ENCODE peak calls at places on chromosomes 1 and 21, in six cellular contexts. M, U, O, Q, T and V are unnamed samples.

GRCh38 chr1:14778882-14779594 is 180.6 kb downstream of the KAZN start:
- DNase-seq in M (peak; percentile 36), O (peak; percentile 14), U (peak; percentile 56), T (peak; percentile 34), Q (peak; percentile 37), V (peak; percentile 38)

GRCh38 chr1:59198565-59198964 is 98.3 kb upstream of the FGGY start:
- DNase-seq in T (no peak), Q (no peak), M (no peak), O (no peak), U (no peak), V (peak; percentile 70)

GRCh38 chr1:110418729-110419128 is 11.2 kb upstream of the LAMTOR5 start:
- DNase-seq in M (no peak), O (no peak), T (no peak), U (no peak), Q (no peak), V (no peak)

GRCh38 chr1:184418955-184419733 is 32.3 kb downstream of the C1orf21 start:
- DNase-seq in M (no peak), O (no peak), U (no peak), T (no peak), Q (peak; percentile 43), V (peak; percentile 8)

GRCh38 chr1:204130178-204130577 is 21.7 kb downstream of the ETNK2 start:
- DNase-seq in Q (no peak), U (no peak), O (no peak), T (no peak), M (no peak), V (peak; percentile 28)

GRCh38 chr1:244050835-244051444 is at the start of gene ZBTB18:
- DNase-seq in M (no peak), U (no peak), O (no peak), Q (peak; percentile 83), T (no peak), V (peak; percentile 94)

GRCh38 chr1:171984850-171985485 is 143.7 kb downstream of the DNM3 start:
- DNase-seq in M (peak; percentile 57), U (peak; percentile 38), T (no peak), Q (peak; percentile 28), O (peak; percentile 32), V (peak; percentile 27)

GRCh38 chr1:205168291-205168690 is 43.2 kb downstream of the DSTYK start:
- DNase-seq in M (no peak), Q (no peak), T (no peak), O (no peak), U (no peak), V (peak; percentile 13)

GRCh38 chr21:17925900-17926299 is 106.7 kb upstream of the C21orf91 start:
- DNase-seq in T (no peak), M (peak; percentile 25), O (no peak), Q (peak; percentile 31), U (peak; percentile 21), V (peak; percentile 42)

GRCh38 chr1:214901718-214902117 is 180.8 kb upstream of the KCNK2 start:
- DNase-seq in T (no peak), U (no peak), Q (peak; percentile 81), O (peak; percentile 15), M (no peak), V (peak; percentile 18)

GRCh38 chr1:197675475-197676324 is 99.6 kb downstream of the DENND1B start:
- DNase-seq in T (no peak), O (peak; percentile 9), U (no peak), Q (peak; percentile 15), M (no peak), V (peak; percentile 7)

GRCh38 chr1:29970747-29971325 is 734.5 kb downstream of the PTPRU start:
- DNase-seq in T (no peak), Q (no peak), M (no peak), U (no peak), O (no peak), V (no peak)

GRCh38 chr1:224592636-224593579 is 23.2 kb upstream of the CNIH3 start:
- DNase-seq in O (no peak), M (peak; percentile 44), Q (peak; percentile 87), U (no peak), T (no peak), V (peak; percentile 93)

GRCh38 chr1:21904725-21905520 is 32.2 kb downstream of the HSPG2 start:
- DNase-seq in Q (peak; percentile 97), O (peak; percentile 67), T (no peak), M (no peak), U (no peak), V (peak; percentile 93)

GRCh38 chr1:1827089-1827433 is 48.8 kb upstream of the NADK start:
- DNase-seq in U (no peak), O (no peak), T (no peak), M (no peak), Q (no peak), V (peak; percentile 19)

GRCh38 chr1:91889717-91890459 is 3.9 kb upstream of the TGFBR3 start:
- DNase-seq in U (no peak), O (peak; percentile 66), Q (peak; percentile 58), M (no peak), T (no peak), V (no peak)

GRCh38 chr1:58566339-58566738 is 10.7 kb downstream of the TACSTD2 start:
- DNase-seq in M (no peak), T (no peak), O (no peak), Q (no peak), U (no peak), V (no peak)

GRCh38 chr1:202283379-202283844 is 58.3 kb downstream of the UBE2T start:
- DNase-seq in T (no peak), O (peak; percentile 33), M (no peak), Q (peak; percentile 42), U (no peak), V (peak; percentile 60)

GRCh38 chr1:181768216-181768929 is 285.1 kb downstream of the CACNA1E start:
- DNase-seq in Q (no peak), T (no peak), O (peak; percentile 4), U (no peak), M (peak; percentile 18), V (no peak)

GRCh38 chr1:165738794-165739193 is 29.9 kb downstream of the TMCO1 start:
- DNase-seq in M (peak; percentile 56), T (no peak), O (no peak), U (no peak), Q (no peak), V (no peak)

GRCh38 chr1:155003766-155004351 is 1.3 kb downstream of the ZBTB7B start:
- DNase-seq in M (peak; percentile 86), U (peak; percentile 47), Q (peak; percentile 41), O (peak; percentile 85), T (no peak), V (peak; percentile 76)

GRCh38 chr1:46489169-46489637 is 433 bp upstream of the DMBX1 start:
- DNase-seq in U (no peak), T (peak; percentile 30), Q (no peak), O (no peak), M (no peak), V (no peak)

GRCh38 chr1:167927075-167927754 is 9.3 kb upstream of the DCAF6 start:
- DNase-seq in T (no peak), U (no peak), Q (no peak), O (peak; percentile 29), M (peak; percentile 11), V (no peak)

GRCh38 chr1:39363267-39363666 is 128.2 kb upstream of the BMP8A start:
- DNase-seq in Q (no peak), M (no peak), O (no peak), U (no peak), T (no peak), V (no peak)

GRCh38 chr1:54460346-54460745 is 54.2 kb upstream of the SSBP3 start:
- DNase-seq in O (no peak), Q (no peak), U (no peak), M (no peak), T (no peak), V (no peak)

GRCh38 chr21:36419996-36420395 is 34.8 kb downstream of the CHAF1B start:
- DNase-seq in M (peak; percentile 92), U (peak; percentile 89), T (peak; percentile 27), Q (peak; percentile 92), O (peak; percentile 91), V (peak; percentile 91)

GRCh38 chr1:200891774-200892157 is 2.9 kb upstream of the INAVA start:
- DNase-seq in T (no peak), O (peak; percentile 52), M (no peak), U (peak; percentile 24), Q (no peak), V (no peak)

GRCh38 chr1:147800852-147801251 is 40.5 kb upstream of the GJA5 start:
- DNase-seq in T (no peak), O (no peak), U (no peak), Q (no peak), M (no peak), V (no peak)

GRCh38 chr1:28871631-28872401 is 42.6 kb upstream of the EPB41 start:
- DNase-seq in O (no peak), T (no peak), M (no peak), Q (no peak), U (no peak), V (no peak)

GRCh38 chr1:234608720-234609527 is 1.1 kb downstream of the IRF2BP2 start:
- DNase-seq in U (peak; percentile 55), T (peak; percentile 64), O (peak; percentile 69), M (peak; percentile 81), Q (peak; percentile 67), V (peak; percentile 53)

GRCh38 chr1:210702512-210702911 is 373.8 kb downstream of the HHAT start:
- DNase-seq in U (no peak), T (no peak), O (no peak), Q (no peak), M (no peak), V (no peak)

GRCh38 chr1:226982451-226983177 is 42.5 kb downstream of the COQ8A start:
- DNase-seq in M (no peak), O (no peak), T (no peak), U (no peak), Q (no peak), V (no peak)

GRCh38 chr21:42532466-42533181 is 19.0 kb downstream of the SLC37A1 start:
- DNase-seq in O (no peak), M (no peak), Q (no peak), T (no peak), U (no peak), V (peak; percentile 48)

GRCh38 chr1:100322436-100323211 is 29.7 kb upstream of the CDC14A start:
- DNase-seq in T (no peak), M (no peak), Q (peak; percentile 63), U (no peak), O (peak; percentile 54), V (no peak)

GRCh38 chr1:158357441-158357840 is 3.7 kb downstream of the CD1E start:
- DNase-seq in T (no peak), U (no peak), O (no peak), M (no peak), Q (no peak), V (no peak)